ENCODE peak calls at places on chromosomes 11 and 22, in six cellular contexts. X is HCT116; P is activated CD4-positive, alpha-beta T cell treated with anti-CD3 and anti-CD28 coated beads, Interleukin-2, amount 10 ng/mL, durations not matched to agents 7 days and 5 days; O is NCI-H510A treated with DMSO at 0.1 percent for 48 hours; B is PC-9; E is activated T-cell treated with anti-CD3 and anti-CD28 coated beads for 1 hour. Z is an unnamed sample.

GRCh38 chr22:39524753-39525657 is 4.6 kb downstream of the ATF4 start:
- DNase-seq in B (no peak), O (no peak), E (no peak), X (no peak), P (no peak), Z (peak; percentile 50)

GRCh38 chr11:12841946-12842630 is 167.0 kb upstream of the RASSF10 start:
- DNase-seq in P (no peak), O (peak; percentile 32), E (no peak), B (peak; percentile 4), X (no peak), Z (peak; percentile 91)

GRCh38 chr11:114232400-114233070 is 63.7 kb upstream of the NNMT start:
- DNase-seq in E (no peak), P (no peak), X (no peak), O (no peak), B (no peak), Z (no peak)

GRCh38 chr22:17700778-17701177 is 62.2 kb downstream of the BCL2L13 start:
- DNase-seq in P (no peak), X (no peak), E (no peak), B (no peak), O (no peak), Z (no peak)

GRCh38 chr11:1640076-1640946 is 10.7 kb downstream of the KRTAP5-5 start:
- DNase-seq in P (peak; percentile 18), E (peak; percentile 21), X (no peak), B (no peak), O (no peak), Z (peak; percentile 76)

GRCh38 chr11:8564526-8564925 is 29.5 kb downstream of the STK33 start:
- DNase-seq in B (no peak), X (no peak), P (no peak), O (no peak), E (no peak), Z (no peak)

GRCh38 chr22:21032037-21032842 is at the start of gene SLC7A4:
- DNase-seq in O (no peak), B (no peak), E (no peak), X (no peak), P (no peak), Z (peak; percentile 35)

GRCh38 chr11:22275600-22275999 is 62.6 kb upstream of the SLC17A6 start:
- DNase-seq in B (no peak), X (no peak), O (no peak), E (no peak), P (no peak), Z (no peak)

GRCh38 chr11:20112291-20113146 is 47.8 kb downstream of the DBX1 start:
- DNase-seq in E (no peak), B (peak; percentile 72), X (peak; percentile 82), P (no peak), O (no peak), Z (peak; percentile 88)

GRCh38 chr11:47433991-47434786 is 8.0 kb upstream of the PSMC3 start:
- DNase-seq in P (no peak), X (no peak), B (no peak), O (no peak), E (no peak), Z (no peak)

GRCh38 chr11:19370100-19370861 is 129.5 kb upstream of the E2F8 start:
- DNase-seq in X (no peak), B (peak; percentile 56), O (no peak), P (no peak), E (no peak), Z (peak; percentile 34)

GRCh38 chr11:127114035-127114434 is 113.5 kb upstream of the KIRREL3 start:
- DNase-seq in O (no peak), P (no peak), X (no peak), E (no peak), B (no peak), Z (no peak)

GRCh38 chr22:33006220-33006954 is 51.8 kb downstream of the SYN3 start:
- DNase-seq in X (no peak), B (no peak), O (peak; percentile 64), E (no peak), P (no peak), Z (peak; percentile 42)

GRCh38 chr22:20247010-20247505 is 21.1 kb downstream of the RTN4R start:
- DNase-seq in B (no peak), X (no peak), E (no peak), P (no peak), O (no peak), Z (no peak)

GRCh38 chr11:61049854-61050253 is 52.4 kb upstream of the CD5 start:
- DNase-seq in E (no peak), B (no peak), O (no peak), X (no peak), P (no peak), Z (no peak)

Z was measured in DMS53.